ENCODE peak calls at places on chromosomes 2 and 18, in nine cellular contexts. One of them, this sample, is unnamed.

GRCh38 chr2:199819746-199820145 is 31.2 kb downstream of the FTCDNL1 start:
- DNase-seq in A549: no peak
- DNase-seq in adrenal gland: no peak
- DNase-seq in erythroblast: no peak
- DNase-seq in Peyer's patch: no peak
- DNase-seq in heart left ventricle: no peak
- DNase-seq in right lobe of liver: no peak
- DNase-seq in stomach: no peak
- DNase-seq in ovary: no peak
- DNase-seq in this sample: no peak

GRCh38 chr2:12277305-12278034 is 439.3 kb upstream of the TRIB2 start:
- DNase-seq in ovary: no peak
- DNase-seq in stomach: no peak
- DNase-seq in heart left ventricle: no peak
- DNase-seq in adrenal gland: no peak
- DNase-seq in erythroblast: peak; percentile 92
- DNase-seq in Peyer's patch: no peak
- DNase-seq in right lobe of liver: no peak
- DNase-seq in A549: no peak
- DNase-seq in this sample: no peak

GRCh38 chr2:8882094-8882493 is 44.7 kb upstream of the KIDINS220 start:
- DNase-seq in stomach: no peak
- DNase-seq in heart left ventricle: no peak
- DNase-seq in Peyer's patch: no peak
- DNase-seq in right lobe of liver: no peak
- DNase-seq in ovary: no peak
- DNase-seq in erythroblast: peak; percentile 71
- DNase-seq in adrenal gland: no peak
- DNase-seq in A549: no peak
- DNase-seq in this sample: peak; percentile 34

GRCh38 chr2:168211664-168212163 is 35.7 kb downstream of the STK39 start:
- DNase-seq in adrenal gland: no peak
- DNase-seq in erythroblast: no peak
- DNase-seq in stomach: no peak
- DNase-seq in right lobe of liver: no peak
- DNase-seq in ovary: no peak
- DNase-seq in Peyer's patch: no peak
- DNase-seq in heart left ventricle: no peak
- DNase-seq in A549: no peak
- DNase-seq in this sample: no peak

GRCh38 chr2:80515961-80516360 is 211.4 kb upstream of the LRRTM1 start:
- DNase-seq in adrenal gland: no peak
- DNase-seq in Peyer's patch: no peak
- DNase-seq in right lobe of liver: no peak
- DNase-seq in A549: no peak
- DNase-seq in stomach: no peak
- DNase-seq in heart left ventricle: no peak
- DNase-seq in erythroblast: no peak
- DNase-seq in ovary: no peak
- DNase-seq in this sample: no peak

GRCh38 chr18:78647018-78647417 is 332.6 kb upstream of the SALL3 start:
- DNase-seq in right lobe of liver: no peak
- DNase-seq in ovary: no peak
- DNase-seq in heart left ventricle: no peak
- DNase-seq in adrenal gland: no peak
- DNase-seq in erythroblast: no peak
- DNase-seq in Peyer's patch: peak; percentile 21
- DNase-seq in stomach: no peak
- DNase-seq in A549: no peak
- DNase-seq in this sample: no peak

GRCh38 chr2:149559341-149560068 is 28.1 kb downstream of the MMADHC start:
- DNase-seq in right lobe of liver: no peak
- DNase-seq in adrenal gland: no peak
- DNase-seq in A549: no peak
- DNase-seq in Peyer's patch: no peak
- DNase-seq in stomach: no peak
- DNase-seq in heart left ventricle: no peak
- DNase-seq in erythroblast: no peak
- DNase-seq in ovary: no peak
- DNase-seq in this sample: no peak

GRCh38 chr2:179850188-179850587 is 11.2 kb downstream of the ZNF385B start:
- DNase-seq in Peyer's patch: no peak
- DNase-seq in A549: no peak
- DNase-seq in ovary: no peak
- DNase-seq in right lobe of liver: no peak
- DNase-seq in erythroblast: no peak
- DNase-seq in heart left ventricle: no peak
- DNase-seq in stomach: no peak
- DNase-seq in adrenal gland: no peak
- DNase-seq in this sample: no peak

GRCh38 chr2:69007169-69007568 is 5.8 kb upstream of the ANTXR1 start:
- DNase-seq in adrenal gland: no peak
- DNase-seq in Peyer's patch: no peak
- DNase-seq in right lobe of liver: no peak
- DNase-seq in erythroblast: no peak
- DNase-seq in A549: no peak
- DNase-seq in ovary: no peak
- DNase-seq in stomach: no peak
- DNase-seq in heart left ventricle: no peak
- DNase-seq in this sample: no peak

GRCh38 chr2:200618590-200619021 is 32.8 kb downstream of the AOX1 start:
- DNase-seq in heart left ventricle: no peak
- DNase-seq in adrenal gland: no peak
- DNase-seq in ovary: no peak
- DNase-seq in A549: no peak
- DNase-seq in Peyer's patch: no peak
- DNase-seq in right lobe of liver: no peak
- DNase-seq in stomach: no peak
- DNase-seq in erythroblast: peak; percentile 10
- DNase-seq in this sample: no peak

GRCh38 chr2:101500860-101501259 is 25.9 kb upstream of the RFX8 start:
- DNase-seq in Peyer's patch: no peak
- DNase-seq in adrenal gland: no peak
- DNase-seq in stomach: no peak
- DNase-seq in heart left ventricle: no peak
- DNase-seq in erythroblast: no peak
- DNase-seq in ovary: no peak
- DNase-seq in right lobe of liver: no peak
- DNase-seq in A549: no peak
- DNase-seq in this sample: no peak

GRCh38 chr2:60735496-60736250 is 20.4 kb upstream of the PAPOLG start:
- DNase-seq in heart left ventricle: no peak
- DNase-seq in Peyer's patch: no peak
- DNase-seq in adrenal gland: no peak
- DNase-seq in A549: no peak
- DNase-seq in erythroblast: peak; percentile 13
- DNase-seq in ovary: no peak
- DNase-seq in stomach: no peak
- DNase-seq in right lobe of liver: no peak
- DNase-seq in this sample: peak; percentile 82

GRCh38 chr2:11904029-11904428 is 157.6 kb downstream of the LPIN1 start:
- DNase-seq in adrenal gland: no peak
- DNase-seq in erythroblast: no peak
- DNase-seq in Peyer's patch: no peak
- DNase-seq in heart left ventricle: no peak
- DNase-seq in ovary: no peak
- DNase-seq in right lobe of liver: no peak
- DNase-seq in stomach: no peak
- DNase-seq in A549: no peak
- DNase-seq in this sample: no peak

DNA sequence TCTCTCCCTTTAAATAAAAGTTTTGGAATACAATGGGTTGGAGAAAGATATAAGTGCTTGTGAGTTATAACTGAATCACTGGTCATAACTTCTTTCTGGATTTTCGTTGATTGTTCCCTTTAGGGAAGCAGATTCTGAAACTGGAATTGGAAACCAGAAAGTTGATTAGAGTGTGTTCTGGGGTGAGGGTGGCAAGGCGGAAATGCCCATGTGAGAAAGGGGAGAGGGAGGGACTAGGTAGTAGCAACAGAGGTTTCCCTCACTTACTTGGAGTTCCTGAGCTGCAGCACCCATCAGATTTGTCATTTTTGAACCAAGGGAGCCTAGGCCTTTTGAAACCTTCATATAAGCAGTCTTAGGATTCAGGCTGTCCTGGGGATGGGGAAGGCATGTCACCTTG is 453.4 kb downstream of the KCNJ3 start:
- DNase-seq in A549: no peak
- DNase-seq in erythroblast: no peak
- DNase-seq in heart left ventricle: no peak
- DNase-seq in stomach: no peak
- DNase-seq in right lobe of liver: no peak
- DNase-seq in adrenal gland: no peak
- DNase-seq in ovary: no peak
- DNase-seq in Peyer's patch: no peak
- DNase-seq in this sample: no peak
- TF ChIP-seq POLR2A in A549: no peak
- TF ChIP-seq POLR2A in erythroblast: no peak
- TF ChIP-seq POLR2A in heart left ventricle: no peak
- TF ChIP-seq POLR2A in stomach: no peak
- TF ChIP-seq POLR2A in right lobe of liver: no peak
- TF ChIP-seq POLR2A in adrenal gland: no peak
- TF ChIP-seq POLR2A in ovary: no peak
- TF ChIP-seq POLR2A in Peyer's patch: no peak
- TF ChIP-seq POLR2A in this sample: no peak

DNA sequence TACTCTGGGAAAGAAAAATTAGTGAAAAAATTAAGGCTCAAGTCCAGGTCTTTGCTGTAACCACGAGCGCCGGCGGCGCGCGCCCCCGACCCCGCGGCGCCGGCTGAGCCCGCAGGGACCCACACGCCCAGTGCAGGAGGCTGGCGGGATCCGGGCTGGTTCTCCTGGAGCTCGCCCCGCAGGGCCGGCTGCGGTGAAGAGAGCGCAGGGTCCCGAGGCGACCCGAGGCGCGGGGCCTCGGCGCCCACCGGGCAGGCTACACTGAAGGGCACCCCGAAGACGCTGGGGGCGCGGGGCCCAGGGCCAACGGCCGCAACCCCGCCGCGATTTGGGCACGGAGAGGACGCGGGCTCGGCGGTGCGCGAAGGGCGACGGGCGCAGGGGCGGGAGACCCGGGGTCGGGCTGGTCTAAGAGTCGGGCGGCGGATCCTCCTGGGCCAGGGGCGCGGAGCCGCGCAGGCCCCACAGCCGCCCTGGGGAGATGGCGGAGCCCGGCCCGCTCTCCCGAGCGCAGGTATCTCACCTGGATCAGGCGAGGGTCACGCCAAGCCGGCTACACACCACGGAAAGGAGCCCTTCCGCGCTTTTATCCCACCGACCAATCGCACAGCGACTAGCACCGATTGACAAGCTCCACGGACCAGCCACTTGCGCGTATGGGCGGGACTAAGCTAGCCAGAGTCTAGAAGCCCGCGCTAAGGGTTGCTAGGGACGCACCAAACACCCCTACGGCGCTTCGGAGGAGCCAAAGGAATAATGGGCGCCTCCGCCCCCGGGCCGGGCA is at the start of gene PASK:
- DNase-seq in A549: peak; percentile 90
- DNase-seq in erythroblast: peak; percentile 96
- DNase-seq in right lobe of liver: peak; percentile 97
- DNase-seq in Peyer's patch: peak; percentile 96
- DNase-seq in stomach: peak; percentile 96
- DNase-seq in adrenal gland: peak; percentile 98
- DNase-seq in ovary: peak; percentile 89
- DNase-seq in heart left ventricle: peak; percentile 94
- DNase-seq in this sample: peak; percentile 98
- TF ChIP-seq POLR2A in A549: peak; percentile 7
- TF ChIP-seq POLR2A in erythroblast: peak; percentile 51
- TF ChIP-seq POLR2A in right lobe of liver: no peak
- TF ChIP-seq POLR2A in Peyer's patch: no peak
- TF ChIP-seq POLR2A in stomach: no peak
- TF ChIP-seq POLR2A in adrenal gland: no peak
- TF ChIP-seq POLR2A in ovary: no peak
- TF ChIP-seq POLR2A in heart left ventricle: no peak
- TF ChIP-seq POLR2A in this sample: no peak

GRCh38 chr2:110650346-110650745 is 27.5 kb downstream of the BUB1 start:
- DNase-seq in erythroblast: no peak
- DNase-seq in right lobe of liver: no peak
- DNase-seq in Peyer's patch: no peak
- DNase-seq in A549: no peak
- DNase-seq in ovary: no peak
- DNase-seq in adrenal gland: no peak
- DNase-seq in stomach: no peak
- DNase-seq in heart left ventricle: no peak
- DNase-seq in this sample: no peak

GRCh38 chr2:110657721-110658305 is 20.1 kb downstream of the BUB1 start:
- DNase-seq in ovary: no peak
- DNase-seq in A549: no peak
- DNase-seq in Peyer's patch: no peak
- DNase-seq in adrenal gland: no peak
- DNase-seq in erythroblast: no peak
- DNase-seq in heart left ventricle: no peak
- DNase-seq in stomach: peak; percentile 67
- DNase-seq in right lobe of liver: no peak
- DNase-seq in this sample: no peak

GRCh38 chr2:110655701-110656100 is 22.2 kb downstream of the BUB1 start:
- DNase-seq in A549: no peak
- DNase-seq in stomach: no peak
- DNase-seq in Peyer's patch: no peak
- DNase-seq in ovary: no peak
- DNase-seq in erythroblast: no peak
- DNase-seq in heart left ventricle: no peak
- DNase-seq in right lobe of liver: no peak
- DNase-seq in adrenal gland: no peak
- DNase-seq in this sample: no peak

GRCh38 chr2:110659248-110659647 is 18.6 kb downstream of the BUB1 start:
- DNase-seq in erythroblast: no peak
- DNase-seq in stomach: no peak
- DNase-seq in Peyer's patch: no peak
- DNase-seq in right lobe of liver: no peak
- DNase-seq in heart left ventricle: no peak
- DNase-seq in ovary: no peak
- DNase-seq in adrenal gland: no peak
- DNase-seq in A549: no peak
- DNase-seq in this sample: no peak

DNA sequence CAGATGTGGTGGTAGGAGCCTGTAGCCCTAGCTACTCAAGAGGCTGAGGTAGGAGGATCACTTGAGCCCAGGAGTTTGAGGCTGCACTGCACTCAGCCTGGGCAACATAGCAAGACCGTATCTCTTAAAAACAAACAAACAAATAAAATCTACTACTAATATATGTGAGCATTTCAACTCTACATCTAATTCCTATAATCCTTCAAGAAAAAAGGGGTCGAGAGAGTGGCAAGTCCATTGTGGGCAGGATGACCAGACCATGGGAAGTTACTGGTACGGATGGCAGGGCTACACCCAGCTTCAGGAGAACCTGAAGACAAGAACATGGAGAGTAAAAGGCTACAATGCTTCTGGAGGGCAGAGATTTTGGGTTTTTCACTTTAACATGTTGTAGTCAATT is 24.0 kb downstream of the BUB1 start:
- DNase-seq in heart left ventricle: no peak
- DNase-seq in right lobe of liver: no peak
- DNase-seq in Peyer's patch: no peak
- DNase-seq in ovary: no peak
- DNase-seq in erythroblast: no peak
- DNase-seq in stomach: no peak
- DNase-seq in A549: no peak
- DNase-seq in adrenal gland: no peak
- DNase-seq in this sample: no peak
- TF ChIP-seq POLR2A in heart left ventricle: no peak
- TF ChIP-seq POLR2A in right lobe of liver: no peak
- TF ChIP-seq POLR2A in Peyer's patch: no peak
- TF ChIP-seq POLR2A in ovary: no peak
- TF ChIP-seq POLR2A in erythroblast: no peak
- TF ChIP-seq POLR2A in stomach: no peak
- TF ChIP-seq POLR2A in A549: no peak
- TF ChIP-seq POLR2A in adrenal gland: no peak
- TF ChIP-seq POLR2A in this sample: no peak

GRCh38 chr2:172634477-172634876 is 78.6 kb downstream of the PDK1 start:
- DNase-seq in right lobe of liver: no peak
- DNase-seq in adrenal gland: no peak
- DNase-seq in ovary: no peak
- DNase-seq in erythroblast: no peak
- DNase-seq in Peyer's patch: no peak
- DNase-seq in A549: no peak
- DNase-seq in heart left ventricle: no peak
- DNase-seq in stomach: no peak
- DNase-seq in this sample: no peak
- TF ChIP-seq POLR2A in right lobe of liver: no peak
- TF ChIP-seq POLR2A in adrenal gland: no peak
- TF ChIP-seq POLR2A in ovary: no peak
- TF ChIP-seq POLR2A in erythroblast: no peak
- TF ChIP-seq POLR2A in Peyer's patch: no peak
- TF ChIP-seq POLR2A in A549: no peak
- TF ChIP-seq POLR2A in heart left ventricle: no peak
- TF ChIP-seq POLR2A in stomach: no peak
- TF ChIP-seq POLR2A in this sample: no peak

This sample was measured in lower leg skin.